ENCODE peak calls at places on chromosomes 5 and 9, in eight cellular contexts. M, C, P, F, A, Y, J and D are unnamed samples.

GRCh38 chr9:114719290-114719689 is 37.3 kb upstream of the TEX48 start:
- DNase-seq in P (no peak), A (no peak), M (no peak), C (no peak), F (no peak), Y (no peak), J (no peak), D (no peak)

GRCh38 chr5:117731445-117731844 is 1156.8 kb upstream of the SEMA6A start:
- DNase-seq in Y (no peak), A (no peak), J (no peak), M (no peak), C (no peak), P (no peak), F (no peak), D (no peak)

GRCh38 chr9:3401556-3401955 is 124.2 kb downstream of the RFX3 start:
- DNase-seq in A (no peak), J (no peak), F (no peak), M (no peak), C (no peak), P (no peak), Y (no peak), D (no peak)

GRCh38 chr9:93671030-93671358 is 94.6 kb downstream of the PHF2 start:
- DNase-seq in P (no peak), C (no peak), M (no peak), J (no peak), A (peak), Y (no peak), F (no peak), D (peak)

GRCh38 chr5:78958672-78959410 is 26.3 kb downstream of the ARSB start:
- DNase-seq in A (no peak), M (no peak), F (no peak), J (no peak), Y (no peak), C (no peak), P (no peak), D (no peak)

GRCh38 chr5:106415541-106415940 is 1255.2 kb downstream of the EFNA5 start:
- DNase-seq in Y (no peak), M (no peak), C (no peak), F (no peak), A (no peak), J (no peak), P (no peak), D (no peak)

GRCh38 chr9:129161534-129161837 is 16.6 kb downstream of the IER5L start:
- DNase-seq in J (no peak), P (no peak), M (no peak), C (no peak), A (no peak), F (no peak), Y (no peak), D (no peak)

GRCh38 chr9:6126377-6126776 is 89.2 kb upstream of the IL33 start:
- DNase-seq in C (no peak), Y (no peak), M (no peak), J (no peak), F (no peak), P (no peak), A (no peak), D (no peak)

GRCh38 chr5:126938461-126938860 is 91.9 kb downstream of the MARCHF3 start:
- DNase-seq in J (no peak), P (no peak), Y (no peak), A (no peak), F (no peak), C (no peak), M (no peak), D (no peak)

GRCh38 chr9:131707050-131707449 is 32.8 kb downstream of the RAPGEF1 start:
- DNase-seq in P (no peak), J (no peak), M (no peak), Y (no peak), A (no peak), F (no peak), C (no peak), D (no peak)

GRCh38 chr9:124618476-124618875 is 111.3 kb upstream of the NR5A1 start:
- DNase-seq in M (no peak), F (no peak), J (no peak), C (peak), Y (no peak), P (no peak), A (no peak), D (no peak)

GRCh38 chr9:84991506-84991855 is 322.0 kb downstream of the NTRK2 start:
- DNase-seq in F (no peak), Y (no peak), C (no peak), A (no peak), P (no peak), M (no peak), J (no peak), D (no peak)

GRCh38 chr9:99948896-99949295 is 42.4 kb downstream of the STX17 start:
- DNase-seq in F (no peak), P (peak), C (no peak), J (no peak), A (no peak), M (peak), Y (no peak), D (no peak)

GRCh38 chr9:12847591-12847990 is 72.8 kb downstream of the LURAP1L start:
- DNase-seq in C (peak), Y (no peak), P (no peak), J (no peak), F (no peak), A (no peak), M (no peak), D (no peak)

GRCh38 chr5:132526290-132526973 is 16.9 kb downstream of the IL5 start:
- DNase-seq in C (peak), M (peak), A (no peak), F (peak), J (no peak), Y (no peak), P (peak), D (no peak)

GRCh38 chr5:11261226-11261625 is 500.2 kb upstream of the DAP start:
- DNase-seq in M (no peak), C (no peak), A (no peak), P (no peak), Y (no peak), J (no peak), F (no peak), D (no peak)

GRCh38 chr5:34789021-34789531 is 49.9 kb upstream of the TTC23L start:
- DNase-seq in M (no peak), P (no peak), A (no peak), Y (no peak), F (no peak), C (peak), J (peak), D (no peak)

GRCh38 chr9:112443200-112443599 is 43.4 kb upstream of the KIAA1958 start:
- DNase-seq in M (no peak), F (no peak), P (no peak), Y (no peak), C (peak), A (no peak), J (no peak), D (no peak)

DNA sequence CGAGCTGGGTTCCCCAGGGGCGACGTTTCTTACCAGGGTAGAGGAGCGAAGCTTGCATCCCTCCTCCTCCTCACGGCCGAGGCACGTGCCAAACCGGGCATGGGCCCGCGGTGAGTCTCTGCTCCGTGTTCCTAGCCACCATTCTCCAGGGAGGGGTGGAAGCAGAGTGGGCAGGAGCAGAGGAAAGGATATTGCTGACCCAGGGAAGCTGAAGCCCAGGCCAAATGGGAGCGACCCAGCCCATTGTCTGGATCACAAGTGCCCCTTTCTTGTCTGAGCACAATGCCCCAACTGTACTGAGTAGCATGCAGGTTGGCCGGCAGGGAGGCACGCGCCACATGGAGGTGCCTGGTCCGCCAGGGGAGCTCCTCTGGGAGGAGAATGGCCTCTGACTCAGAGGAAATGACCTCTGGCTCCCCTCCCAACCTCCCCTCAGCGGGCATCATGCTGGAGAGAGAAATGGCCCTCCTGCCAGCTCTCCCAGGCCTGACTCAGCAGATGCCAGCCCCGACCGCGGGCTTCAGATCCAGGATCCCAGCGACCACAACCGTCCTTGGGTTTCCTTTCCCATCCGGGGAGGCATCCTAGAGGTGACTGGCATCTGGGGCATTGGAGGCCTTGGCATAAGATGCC is 1.1 kb downstream of the PRR7 start:
- DNase-seq in A (peak), C (peak), F (no peak), M (no peak), P (peak), J (peak), Y (no peak), D (peak)
- TF ChIP-seq POLR2A in A (no peak), C (peak), F (no peak), M (no peak), P (no peak), J (no peak), Y (no peak), D (no peak)

GRCh38 chr5:170311856-170312405 is 14.4 kb upstream of the LCP2 start:
- DNase-seq in Y (no peak), A (no peak), J (no peak), F (no peak), C (no peak), M (no peak), P (no peak), D (no peak)
- TF ChIP-seq POLR2A in Y (no peak), A (no peak), J (no peak), F (no peak), C (no peak), M (no peak), P (no peak), D (no peak)

GRCh38 chr9:27117489-27118135 is 8.6 kb downstream of the TEK start:
- DNase-seq in F (no peak), P (peak), C (peak), J (peak), Y (peak), M (peak), A (peak), D (peak)
- TF ChIP-seq POLR2A in F (no peak), P (no peak), C (no peak), J (no peak), Y (no peak), M (no peak), A (no peak), D (no peak)

GRCh38 chr5:124599048-124599973 is 147.1 kb downstream of the ZNF608 start:
- DNase-seq in P (peak), A (no peak), C (peak), F (peak), J (no peak), M (peak), Y (peak), D (peak)
- TF ChIP-seq POLR2A in P (no peak), A (no peak), C (no peak), F (no peak), J (no peak), M (no peak), Y (no peak), D (no peak)

GRCh38 chr5:179615203-179615602 is 8.3 kb downstream of the HNRNPH1 start:
- DNase-seq in Y (no peak), C (no peak), M (no peak), J (no peak), F (no peak), P (no peak), A (no peak), D (no peak)

GRCh38 chr5:179616002-179616594 is 7.4 kb downstream of the HNRNPH1 start:
- DNase-seq in P (no peak), M (no peak), A (peak), Y (no peak), F (no peak), C (no peak), J (no peak), D (no peak)

GRCh38 chr5:179612577-179613459 is 10.7 kb downstream of the HNRNPH1 start:
- DNase-seq in C (no peak), A (peak), F (no peak), P (no peak), J (no peak), Y (no peak), M (no peak), D (no peak)

GRCh38 chr5:179614745-179615144 is 8.7 kb downstream of the HNRNPH1 start:
- DNase-seq in Y (no peak), A (peak), P (no peak), C (no peak), M (no peak), F (no peak), J (no peak), D (no peak)

GRCh38 chr5:179613460-179614071 is 9.9 kb downstream of the HNRNPH1 start:
- DNase-seq in M (no peak), C (no peak), J (no peak), F (no peak), P (no peak), A (peak), Y (no peak), D (peak)
- TF ChIP-seq POLR2A in M (no peak), C (no peak), J (no peak), F (no peak), P (no peak), A (no peak), Y (no peak), D (no peak)

GRCh38 chr5:58937031-58937681 is 354.3 kb downstream of the RAB3C start:
- DNase-seq in F (no peak), P (no peak), M (no peak), J (no peak), C (no peak), A (no peak), Y (no peak), D (no peak)
- TF ChIP-seq POLR2A in F (no peak), P (no peak), M (no peak), J (no peak), C (no peak), A (no peak), Y (no peak), D (no peak)